ENCODE peak calls at places on chromosomes 6 and 20, in seven cellular contexts. M is GM23248, I is Karpas-422, F is breast epithelium, U is heart right ventricle, Y is K562, D is colonic mucosa. T is an unnamed sample.

GRCh38 chr20:21229163-21229562 is 74.0 kb upstream of the XRN2 start:
- DNase-seq in D (no peak), F (no peak), U (no peak), Y (no peak), I (no peak), M (peak), T (no peak)

GRCh38 chr6:87909849-87910248 is 137.8 kb upstream of the SPACA1 start:
- DNase-seq in M (peak), I (no peak), Y (no peak), U (no peak), F (no peak), D (no peak), T (no peak)

GRCh38 chr20:52118233-52118632 is 73.3 kb downstream of the ZFP64 start:
- DNase-seq in I (no peak), Y (no peak), M (no peak), U (no peak), F (no peak), D (no peak), T (no peak)

GRCh38 chr6:93677297-93677965 is 258.1 kb upstream of the EPHA7 start:
- DNase-seq in U (no peak), I (no peak), F (no peak), D (no peak), Y (no peak), M (no peak), T (no peak)

GRCh38 chr20:62850333-62850974 is 11.2 kb downstream of the TCFL5 start:
- DNase-seq in F (no peak), U (no peak), I (no peak), Y (no peak), D (no peak), M (no peak), T (peak)

GRCh38 chr6:103001724-103002123 is 1608.2 kb downstream of the GRIK2 start:
- DNase-seq in U (no peak), Y (no peak), F (no peak), M (no peak), I (no peak), D (no peak), T (no peak)

GRCh38 chr6:37903671-37904355 is 84.3 kb downstream of the ZFAND3 start:
- DNase-seq in I (no peak), M (no peak), D (no peak), F (no peak), Y (no peak), U (no peak), T (no peak)

GRCh38 chr20:53013847-53014246 is 41.7 kb downstream of the TSHZ2 start:
- DNase-seq in I (no peak), M (no peak), F (no peak), U (no peak), D (no peak), Y (no peak), T (no peak)

GRCh38 chr6:35919827-35920751 is 809 bp downstream of the SRPK1 start:
- DNase-seq in Y (peak), U (peak), D (peak), F (no peak), I (peak), M (peak), T (no peak)

GRCh38 chr6:35363293-35363750 is 21.0 kb downstream of the PPARD start:
- DNase-seq in D (no peak), M (peak), Y (peak), F (no peak), I (peak), U (no peak), T (no peak)

GRCh38 chr20:33869283-33869682 is 58.1 kb downstream of the CHMP4B start:
- DNase-seq in U (no peak), F (no peak), D (no peak), Y (no peak), M (no peak), I (no peak), T (no peak)

GRCh38 chr20:61353261-61353995 is 101.4 kb downstream of the CDH4 start:
- DNase-seq in U (no peak), M (peak), D (no peak), F (no peak), Y (no peak), I (no peak), T (no peak)

GRCh38 chr20:52060794-52061714 is 130.5 kb downstream of the ZFP64 start:
- DNase-seq in I (no peak), Y (peak), U (no peak), F (no peak), D (peak), M (peak), T (no peak)

GRCh38 chr6:72954736-72955135 is 270.6 kb downstream of the KHDC1L start:
- DNase-seq in I (no peak), M (no peak), U (no peak), F (no peak), Y (peak), D (no peak), T (no peak)

GRCh38 chr6:36786055-36786675 is 53.1 kb downstream of the CPNE5 start:
- DNase-seq in M (no peak), F (no peak), U (no peak), I (no peak), Y (no peak), D (no peak), T (no peak)

GRCh38 chr6:107666084-107666981 is 157.8 kb downstream of the SCML4 start:
- DNase-seq in D (no peak), Y (no peak), I (no peak), M (no peak), F (no peak), U (no peak), T (no peak)

GRCh38 chr6:156398371-156398770 is 378.8 kb upstream of the ARID1B start:
- DNase-seq in I (no peak), Y (no peak), U (no peak), D (no peak), M (no peak), F (no peak), T (no peak)

GRCh38 chr6:116316772-116317467 is 37.2 kb upstream of the TSPYL1 start:
- DNase-seq in M (no peak), I (no peak), F (no peak), D (no peak), U (peak), Y (peak), T (no peak)

GRCh38 chr20:57392512-57393271 is 1.5 kb downstream of the RBM38 start:
- DNase-seq in I (peak), M (no peak), F (no peak), U (peak), D (peak), Y (peak), T (no peak)

GRCh38 chr20:55333798-55334197 is 671.5 kb downstream of the CBLN4 start:
- DNase-seq in I (no peak), D (no peak), Y (no peak), U (no peak), F (no peak), M (no peak), T (no peak)

GRCh38 chr6:113879186-113880096 is 22.3 kb downstream of the MARCKS start:
- DNase-seq in D (peak), I (peak), Y (peak), F (no peak), M (peak), U (no peak), T (peak)

GRCh38 chr20:48482790-48483189 is 345.0 kb downstream of the PREX1 start:
- DNase-seq in U (no peak), Y (no peak), F (no peak), M (no peak), I (no peak), D (no peak), T (no peak)

GRCh38 chr6:105851586-105851985 is 234.6 kb upstream of the PRDM1 start:
- DNase-seq in F (no peak), I (no peak), D (no peak), U (no peak), Y (no peak), M (no peak), T (no peak)

GRCh38 chr6:5078121-5078695 is 6.9 kb upstream of the PPP1R3G start:
- DNase-seq in Y (peak), D (no peak), I (peak), U (no peak), F (no peak), M (peak), T (no peak)

GRCh38 chr6:89997456-89998445 is 103.5 kb downstream of the GJA10 start:
- DNase-seq in U (peak), Y (no peak), M (peak), I (no peak), D (no peak), F (no peak), T (no peak)

GRCh38 chr6:15026832-15027231 is 219.0 kb upstream of the JARID2 start:
- DNase-seq in M (no peak), F (peak), U (no peak), Y (no peak), D (no peak), I (no peak), T (no peak)

GRCh38 chr20:54179946-54180345 is 6.2 kb upstream of the CYP24A1 start:
- DNase-seq in I (no peak), Y (no peak), U (no peak), M (no peak), F (no peak), D (no peak), T (no peak)

GRCh38 chr6:11732036-11732545 is 46.5 kb downstream of the ADTRP start:
- DNase-seq in F (no peak), Y (no peak), I (peak), U (peak), M (peak), D (no peak), T (no peak)

GRCh38 chr20:50398064-50398463 is 112.1 kb upstream of the PTPN1 start:
- DNase-seq in U (no peak), I (no peak), D (no peak), F (no peak), Y (no peak), M (no peak), T (no peak)

GRCh38 chr20:15675813-15676484 is 897.3 kb downstream of the KIF16B start:
- DNase-seq in M (no peak), I (no peak), U (no peak), F (no peak), Y (no peak), D (no peak), T (no peak)

GRCh38 chr6:154466971-154467679 is 43.4 kb downstream of the CNKSR3 start:
- DNase-seq in F (no peak), D (no peak), M (no peak), U (no peak), I (no peak), Y (no peak), T (no peak)
- H3K27ac ChIP-seq in F (no peak), D (no peak), M (no peak), U (no peak), I (no peak), Y (no peak), T (no peak)

GRCh38 chr6:18186033-18186432 is 30.8 kb downstream of the KDM1B start:
- DNase-seq in M (no peak), F (no peak), U (no peak), D (no peak), I (no peak), Y (no peak), T (no peak)

GRCh38 chr6:18187701-18188100 is 32.5 kb downstream of the KDM1B start:
- DNase-seq in D (no peak), M (no peak), I (no peak), Y (no peak), U (no peak), F (no peak), T (no peak)

GRCh38 chr6:18182568-18182967 is 27.3 kb downstream of the KDM1B start:
- DNase-seq in D (no peak), Y (no peak), M (no peak), U (no peak), F (no peak), I (no peak), T (no peak)

GRCh38 chr6:18183736-18184135 is 28.5 kb downstream of the KDM1B start:
- DNase-seq in F (no peak), I (no peak), M (no peak), Y (no peak), U (no peak), D (no peak), T (no peak)

DNA sequence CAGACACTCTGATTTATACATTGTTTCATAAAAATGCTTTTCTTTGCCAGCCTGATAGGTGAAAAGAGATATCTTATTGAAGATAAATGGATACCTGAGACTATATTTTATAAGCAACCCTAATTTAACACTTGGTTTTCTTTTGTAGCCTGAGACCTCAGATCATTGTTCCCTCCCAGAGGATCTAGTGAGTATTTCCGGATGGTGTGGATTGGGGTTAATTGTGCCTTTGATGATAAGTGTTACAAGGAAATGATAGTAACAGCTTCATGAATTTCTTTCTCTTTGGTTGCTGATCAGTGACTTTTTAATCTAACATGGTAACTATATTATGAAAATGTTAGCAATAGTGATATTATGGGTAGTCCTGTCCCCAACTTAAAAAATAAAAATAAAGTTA is 30.4 kb downstream of the KDM1B start:
- DNase-seq in U (no peak), D (no peak), I (no peak), F (no peak), M (no peak), Y (no peak), T (no peak)
- H3K27ac ChIP-seq in U (peak), D (no peak), I (no peak), F (no peak), M (no peak), Y (no peak), T (no peak)

GRCh38 chr6:152063170-152063921 is 255.9 kb downstream of the ESR1 start:
- DNase-seq in Y (no peak), U (no peak), D (no peak), F (no peak), I (no peak), M (no peak), T (no peak)
- H3K27ac ChIP-seq in Y (no peak), U (no peak), D (no peak), F (no peak), I (no peak), M (no peak), T (no peak)

GRCh38 chr6:13407709-13408695 is 79.4 kb downstream of the GFOD1 start:
- DNase-seq in I (no peak), U (no peak), Y (peak), F (no peak), D (no peak), M (peak), T (no peak)
- H3K27ac ChIP-seq in I (peak), U (peak), Y (peak), F (peak), D (peak), M (peak), T (peak)

GRCh38 chr6:75419980-75420379 is 73.6 kb downstream of the FILIP1 start:
- DNase-seq in M (no peak), I (no peak), U (no peak), D (no peak), F (no peak), Y (no peak), T (no peak)
- H3K27ac ChIP-seq in M (no peak), I (no peak), U (peak), D (no peak), F (no peak), Y (no peak), T (no peak)

GRCh38 chr6:126937426-126937825 is 181.0 kb upstream of the RSPO3 start:
- DNase-seq in I (no peak), D (no peak), Y (no peak), M (peak), U (no peak), F (no peak), T (no peak)
- H3K27ac ChIP-seq in I (no peak), D (no peak), Y (no peak), M (no peak), U (no peak), F (no peak), T (no peak)

GRCh38 chr20:1386323-1386722 is 6.5 kb downstream of the FKBP1A start:
- DNase-seq in F (no peak), I (no peak), Y (no peak), D (no peak), U (no peak), M (no peak), T (no peak)
- H3K27ac ChIP-seq in F (no peak), I (no peak), Y (no peak), D (no peak), U (no peak), M (no peak), T (no peak)

GRCh38 chr6:1736346-1737105 is 126.8 kb downstream of the FOXC1 start:
- DNase-seq in Y (no peak), U (no peak), F (no peak), I (no peak), M (no peak), D (no peak), T (no peak)

GRCh38 chr6:1738682-1739081 is 129.0 kb downstream of the FOXC1 start:
- DNase-seq in F (no peak), I (no peak), D (no peak), U (no peak), M (no peak), Y (no peak), T (no peak)

GRCh38 chr6:1737463-1738311 is 128.0 kb downstream of the FOXC1 start:
- DNase-seq in I (no peak), M (no peak), D (no peak), U (no peak), Y (no peak), F (no peak), T (no peak)

GRCh38 chr6:1739680-1740079 is 130.0 kb downstream of the FOXC1 start:
- DNase-seq in F (no peak), Y (no peak), D (no peak), M (no peak), U (no peak), I (peak), T (no peak)

DNA sequence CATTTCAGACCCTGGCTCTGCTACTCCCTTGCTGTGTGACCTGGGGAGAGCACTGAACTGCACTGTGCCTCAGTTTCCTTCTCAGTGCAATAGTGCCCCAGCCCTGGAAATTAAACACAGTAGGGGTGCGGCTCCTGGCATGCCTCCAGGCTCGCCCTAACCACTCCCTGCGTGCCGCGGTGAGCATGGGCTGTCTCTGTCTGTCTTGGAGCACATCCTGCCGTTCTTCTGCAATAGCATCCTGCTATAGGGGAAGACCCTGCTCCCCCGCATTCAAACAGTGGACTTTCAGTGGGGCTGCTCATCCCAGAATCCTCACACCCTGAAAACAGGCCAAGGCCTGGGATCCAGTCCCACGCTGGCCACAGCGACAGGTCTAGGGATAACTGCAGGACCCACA is 129.5 kb downstream of the FOXC1 start:
- DNase-seq in Y (no peak), D (no peak), M (no peak), I (no peak), U (no peak), F (no peak), T (no peak)
- H3K27ac ChIP-seq in Y (no peak), D (no peak), M (no peak), I (no peak), U (no peak), F (no peak), T (no peak)

T was measured in caudate nucleus.